ENCODE peak calls at places on chromosomes 16 and 17, in eight cellular contexts. V is GM23338, C is hepatocyte, N is MM.1S, R is HCT116, A is OCI-LY7, Z is PC-3, D is SK-N-SH. G is an unnamed sample.

GRCh38 chr17:20072692-20072992 is 63.5 kb downstream of the SPECC1 start:
- DNase-seq in V (no peak), C (no peak), N (no peak), R (no peak), A (no peak), Z (no peak), D (no peak), G (no peak)

GRCh38 chr16:12646490-12647274 is 157.0 kb downstream of the CPPED1 start:
- DNase-seq in V (no peak), C (no peak), N (peak; percentile 6), R (no peak), A (no peak), Z (no peak), D (peak; percentile 25), G (peak; percentile 38)

GRCh38 chr16:62035115-62036092 is 834 bp downstream of the CDH8 start:
- DNase-seq in V (peak; percentile 84), C (peak; percentile 28), N (no peak), R (no peak), A (no peak), Z (no peak), D (peak; percentile 38), G (no peak)

GRCh38 chr17:82416264-82416663 is 1.9 kb upstream of the HEXD start:
- DNase-seq in V (no peak), C (no peak), N (no peak), R (no peak), A (no peak), Z (no peak), D (no peak), G (no peak)

GRCh38 chr16:4317471-4318170 is 1.8 kb downstream of the GLIS2 start:
- DNase-seq in V (peak; percentile 17), C (peak; percentile 63), N (no peak), R (no peak), A (no peak), Z (peak; percentile 11), D (no peak), G (peak; percentile 39)

GRCh38 chr16:49491736-49492089 is 118.1 kb downstream of the C16orf78 start:
- DNase-seq in V (peak; percentile 84), C (no peak), N (peak; percentile 52), R (peak; percentile 15), A (no peak), Z (peak; percentile 20), D (no peak), G (no peak)

GRCh38 chr17:37648555-37648954 is 5.3 kb upstream of the DDX52 start:
- DNase-seq in V (no peak), C (no peak), N (peak; percentile 46), R (no peak), A (no peak), Z (peak; percentile 57), D (no peak), G (peak; percentile 81)

GRCh38 chr17:12282056-12282455 is 261.4 kb downstream of the MAP2K4 start:
- DNase-seq in V (no peak), C (no peak), N (no peak), R (no peak), A (no peak), Z (peak; percentile 7), D (no peak), G (peak; percentile 1)

GRCh38 chr17:33267279-33267790 is 25.8 kb downstream of the ASIC2 start:
- DNase-seq in V (no peak), C (no peak), N (no peak), R (no peak), A (no peak), Z (peak; percentile 84), D (no peak), G (peak; percentile 96)

GRCh38 chr16:15518412-15519351 is 84.3 kb downstream of the BMERB1 start:
- DNase-seq in V (no peak), C (peak; percentile 17), N (no peak), R (no peak), A (no peak), Z (peak; percentile 17), D (no peak), G (peak; percentile 72)

GRCh38 chr17:77146882-77147281 is 6.1 kb downstream of the SEC14L1 start:
- DNase-seq in V (peak; percentile 45), C (peak; percentile 69), N (peak; percentile 85), R (no peak), A (peak; percentile 81), Z (no peak), D (no peak), G (no peak)

GRCh38 chr16:87930456-87930855 is 5.9 kb downstream of the CA5A start:
- DNase-seq in V (peak; percentile 61), C (no peak), N (no peak), R (no peak), A (peak; percentile 41), Z (no peak), D (peak; percentile 76), G (peak; percentile 36)

GRCh38 chr17:21352981-21353265 is 23.2 kb upstream of the KCNJ12 start:
- DNase-seq in V (no peak), C (no peak), N (no peak), R (no peak), A (no peak), Z (no peak), D (no peak), G (no peak)

GRCh38 chr17:65039349-65039988 is 17.1 kb downstream of the GNA13 start:
- DNase-seq in V (no peak), C (no peak), N (peak; percentile 91), R (no peak), A (peak; percentile 72), Z (peak; percentile 86), D (no peak), G (no peak)

GRCh38 chr16:56858375-56858774 is 6.6 kb upstream of the SLC12A3 start:
- DNase-seq in V (no peak), C (no peak), N (no peak), R (no peak), A (no peak), Z (no peak), D (no peak), G (no peak)

GRCh38 chr17:17321356-17322025 is 18.3 kb downstream of the NT5M start:
- DNase-seq in V (no peak), C (no peak), N (no peak), R (no peak), A (no peak), Z (no peak), D (no peak), G (no peak)

GRCh38 chr16:12819126-12820117 is 15.7 kb upstream of the CPPED1 start:
- DNase-seq in V (peak; percentile 83), C (peak; percentile 63), N (peak; percentile 34), R (peak; percentile 50), A (peak; percentile 81), Z (peak; percentile 63), D (peak; percentile 61), G (peak; percentile 71)

GRCh38 chr17:83061586-83061985 is 17.8 kb upstream of the METRNL start:
- DNase-seq in V (no peak), C (no peak), N (no peak), R (no peak), A (no peak), Z (no peak), D (peak; percentile 29), G (no peak)

GRCh38 chr17:72383053-72383847 is 262.4 kb downstream of the SOX9 start:
- DNase-seq in V (peak; percentile 79), C (no peak), N (no peak), R (no peak), A (no peak), Z (no peak), D (no peak), G (no peak)

GRCh38 chr17:34095101-34095500 is 160.0 kb upstream of the CCL2 start:
- DNase-seq in V (no peak), C (no peak), N (no peak), R (no peak), A (no peak), Z (no peak), D (no peak), G (no peak)

GRCh38 chr17:76458580-76459490 is 5.9 kb upstream of the UBE2O start:
- DNase-seq in V (peak; percentile 94), C (peak; percentile 69), N (peak; percentile 54), R (peak; percentile 57), A (peak; percentile 88), Z (peak; percentile 86), D (peak; percentile 79), G (peak; percentile 44)

GRCh38 chr17:57236686-57237299 is 19.5 kb upstream of the MSI2 start:
- DNase-seq in V (no peak), C (no peak), N (no peak), R (no peak), A (no peak), Z (no peak), D (no peak), G (no peak)

GRCh38 chr17:32440722-32441121 is 3.6 kb upstream of the PSMD11 start:
- DNase-seq in V (no peak), C (no peak), N (no peak), R (no peak), A (no peak), Z (no peak), D (no peak), G (no peak)

DNA sequence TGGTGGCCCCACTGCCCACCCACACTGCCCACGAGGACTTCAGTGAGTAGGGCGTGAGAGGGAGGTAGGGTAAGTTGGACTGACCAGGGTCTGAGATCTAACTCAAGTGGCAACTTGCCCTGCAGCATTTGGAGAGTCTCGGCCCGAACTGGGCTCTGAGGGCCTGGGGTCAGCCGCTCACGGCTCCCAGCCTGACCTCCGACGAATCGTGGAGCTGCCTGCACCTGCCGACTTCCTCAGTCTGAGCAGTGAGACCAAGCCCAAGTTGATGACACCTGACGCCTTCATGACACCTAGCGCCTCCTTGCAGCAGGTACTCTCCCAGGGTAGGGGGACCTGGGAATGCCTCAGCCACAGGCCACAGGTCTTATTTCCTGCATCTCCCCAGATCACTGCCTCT is 5.2 kb upstream of the NRN1L start:
- DNase-seq in V (no peak), C (no peak), N (no peak), R (no peak), A (no peak), Z (no peak), D (no peak), G (no peak)
- H3K9me2 ChIP-seq in V (no peaks in the 10 kb centered on the region), C (no peaks in the 10 kb centered on the region), N (no peaks in the 10 kb centered on the region), R (no peaks in the 10 kb centered on the region), A (no peaks in the 10 kb centered on the region), Z (no peaks in the 10 kb centered on the region), D (no peaks in the 10 kb centered on the region), G (no peaks in the 10 kb centered on the region)

GRCh38 chr17:1597861-1598342 is 30.7 kb downstream of the SLC43A2 start:
- DNase-seq in V (peak; percentile 3), C (peak; percentile 57), N (no peak), R (no peak), A (no peak), Z (no peak), D (no peak), G (no peak)
- TF ChIP-seq EZH2phosphoT487 in V (no peak), C (no peak), N (no peak), R (no peak), A (no peak), Z (no peak), D (no peak), G (no peak)

GRCh38 chr17:27402943-27403342 is 53.3 kb upstream of the KSR1 start:
- DNase-seq in V (no peak), C (no peak), N (no peak), R (no peak), A (no peak), Z (no peak), D (no peak), G (no peak)
- H3K9me2 ChIP-seq in V (peaks cover 9% of the 10 kb centered on the region), C (no peaks in the 10 kb centered on the region), N (no peaks in the 10 kb centered on the region), R (no peaks in the 10 kb centered on the region), A (no peaks in the 10 kb centered on the region), Z (no peaks in the 10 kb centered on the region), D (no peaks in the 10 kb centered on the region), G (no peaks in the 10 kb centered on the region)

DNA sequence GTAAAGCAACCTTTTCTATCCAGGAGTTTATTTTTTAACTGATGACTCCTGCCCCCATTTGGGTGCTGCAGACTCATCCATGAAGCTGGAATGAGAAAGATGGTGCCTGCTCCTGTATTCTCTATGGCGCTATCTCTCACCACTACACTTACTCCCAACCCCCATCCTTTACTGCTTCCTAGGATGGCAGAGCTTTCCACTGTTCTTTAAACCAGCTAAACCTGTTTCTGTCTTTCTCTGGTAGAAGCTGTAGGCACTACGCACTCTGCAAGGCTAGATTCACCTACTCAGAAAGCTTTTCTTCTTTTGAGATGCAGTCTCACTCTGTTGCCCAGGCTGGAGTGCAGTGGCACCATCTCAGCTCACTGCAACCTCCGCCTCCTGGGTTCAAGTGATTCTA is 47.0 kb downstream of the ADAMTS18 start:
- DNase-seq in V (peak; percentile 61), C (peak; percentile 16), N (no peak), R (no peak), A (no peak), Z (peak; percentile 53), D (no peak), G (no peak)
- TF ChIP-seq EZH2phosphoT487 in V (no peak), C (no peak), N (no peak), R (no peak), A (no peak), Z (no peak), D (no peak), G (no peak)

G was measured in GM23248.